ENCODE peak calls at places on chromosomes 11 and 22, in eight cellular contexts. Y is fibroblast of the aortic adventitia, J is HCT116, L is transverse colon, C is GM20000, E is cardiac fibroblast, W is progenitor cell of endocrine pancreas, R is mucosa of descending colon. N is an unnamed sample.

GRCh38 chr22:46110215-46110614 is 40.1 kb upstream of the PPARA start:
- DNase-seq in Y (no peak), J (no peak), L (no peak), C (no peak), E (peak), W (no peak), R (peak), N (no peak)

GRCh38 chr11:130068986-130069683 is 559 bp upstream of the APLP2 start:
- DNase-seq in Y (peak), J (peak), L (peak), C (no peak), E (peak), W (no peak), R (no peak), N (peak)

GRCh38 chr22:23090079-23090835 is 19.9 kb downstream of the GNAZ start:
- DNase-seq in Y (no peak), J (no peak), L (no peak), C (no peak), E (no peak), W (no peak), R (no peak), N (no peak)

GRCh38 chr11:35955636-35956035 is 11.8 kb downstream of the LDLRAD3 start:
- DNase-seq in Y (no peak), J (no peak), L (no peak), C (no peak), E (no peak), W (no peak), R (no peak), N (no peak)

GRCh38 chr22:41140365-41140957 is 48.1 kb downstream of the EP300 start:
- DNase-seq in Y (no peak), J (no peak), L (no peak), C (no peak), E (no peak), W (no peak), R (no peak), N (no peak)

GRCh38 chr22:24289138-24289537 is 18.5 kb downstream of the SPECC1L start:
- DNase-seq in Y (peak), J (no peak), L (no peak), C (no peak), E (peak), W (no peak), R (no peak), N (no peak)

GRCh38 chr11:1654388-1655167 is 25.0 kb downstream of the KRTAP5-5 start:
- DNase-seq in Y (no peak), J (no peak), L (no peak), C (no peak), E (no peak), W (no peak), R (peak), N (no peak)

GRCh38 chr11:44978279-44978960 is 27.7 kb upstream of the TP53I11 start:
- DNase-seq in Y (no peak), J (no peak), L (no peak), C (no peak), E (no peak), W (no peak), R (no peak), N (no peak)

GRCh38 chr11:128716661-128717210 is 22.9 kb downstream of the FLI1 start:
- DNase-seq in Y (peak), J (no peak), L (peak), C (no peak), E (peak), W (no peak), R (no peak), N (no peak)

GRCh38 chr11:134725939-134726639 is 314.0 kb upstream of the B3GAT1 start:
- DNase-seq in Y (no peak), J (peak), L (peak), C (no peak), E (no peak), W (peak), R (peak), N (no peak)

GRCh38 chr11:94877446-94878200 is 95.7 kb downstream of the CWC15 start:
- DNase-seq in Y (peak), J (no peak), L (no peak), C (no peak), E (no peak), W (no peak), R (no peak), N (no peak)

GRCh38 chr11:68009391-68010000 is 631 bp upstream of the ALDH3B1 start:
- DNase-seq in Y (peak), J (no peak), L (no peak), C (peak), E (peak), W (no peak), R (no peak), N (no peak)

GRCh38 chr22:23182289-23183106 is 2.2 kb downstream of the BCR start:
- DNase-seq in Y (no peak), J (no peak), L (no peak), C (peak), E (no peak), W (no peak), R (no peak), N (no peak)

GRCh38 chr22:25364736-25365241 is 145.3 kb downstream of the CRYBB2 start:
- DNase-seq in Y (no peak), J (no peak), L (peak), C (no peak), E (no peak), W (no peak), R (peak), N (no peak)

GRCh38 chr22:21688706-21689381 is 23.0 kb downstream of the PPIL2 start:
- DNase-seq in Y (no peak), J (no peak), L (no peak), C (peak), E (no peak), W (no peak), R (no peak), N (no peak)

GRCh38 chr22:20552913-20553401 is 45.5 kb downstream of the MED15 start:
- DNase-seq in Y (peak), J (no peak), L (no peak), C (no peak), E (peak), W (no peak), R (no peak), N (peak)

GRCh38 chr11:75768909-75769771 is 562 bp downstream of the DGAT2 start:
- DNase-seq in Y (no peak), J (no peak), L (no peak), C (no peak), E (no peak), W (no peak), R (peak), N (no peak)

GRCh38 chr22:29053048-29053702 is 8.5 kb downstream of the C22orf31 start:
- DNase-seq in Y (no peak), J (no peak), L (no peak), C (no peak), E (no peak), W (no peak), R (no peak), N (no peak)

GRCh38 chr11:1116666-1117390 is 40.9 kb upstream of the MUC5AC start:
- DNase-seq in Y (no peak), J (no peak), L (peak), C (no peak), E (no peak), W (no peak), R (no peak), N (no peak)

GRCh38 chr11:8757533-8757932 is 74.9 kb downstream of the RPL27A start:
- DNase-seq in Y (no peak), J (no peak), L (no peak), C (no peak), E (no peak), W (no peak), R (no peak), N (no peak)

GRCh38 chr11:64334764-64335741 is 5.0 kb upstream of the CCDC88B start:
- DNase-seq in Y (peak), J (peak), L (peak), C (peak), E (peak), W (peak), R (peak), N (no peak)

GRCh38 chr22:43946391-43946680 is 8.9 kb upstream of the SAMM50 start:
- DNase-seq in Y (no peak), J (no peak), L (no peak), C (no peak), E (peak), W (no peak), R (no peak), N (no peak)

GRCh38 chr11:48012051-48012391 is 31.7 kb downstream of the PTPRJ start:
- DNase-seq in Y (no peak), J (no peak), L (no peak), C (no peak), E (no peak), W (no peak), R (no peak), N (no peak)

GRCh38 chr11:111797145-111797581 is 31.0 kb upstream of the PPP2R1B start:
- DNase-seq in Y (peak), J (no peak), L (peak), C (peak), E (peak), W (no peak), R (no peak), N (no peak)

GRCh38 chr22:40385041-40385782 is 14.8 kb downstream of the SGSM3 start:
- DNase-seq in Y (no peak), J (no peak), L (peak), C (peak), E (peak), W (no peak), R (no peak), N (no peak)

GRCh38 chr11:94681140-94681539 is 87.0 kb upstream of the AMOTL1 start:
- DNase-seq in Y (no peak), J (no peak), L (no peak), C (no peak), E (no peak), W (no peak), R (no peak), N (no peak)

GRCh38 chr11:122697636-122698167 is 42.2 kb downstream of the UBASH3B start:
- DNase-seq in Y (peak), J (no peak), L (no peak), C (peak), E (peak), W (no peak), R (no peak), N (no peak)

DNA sequence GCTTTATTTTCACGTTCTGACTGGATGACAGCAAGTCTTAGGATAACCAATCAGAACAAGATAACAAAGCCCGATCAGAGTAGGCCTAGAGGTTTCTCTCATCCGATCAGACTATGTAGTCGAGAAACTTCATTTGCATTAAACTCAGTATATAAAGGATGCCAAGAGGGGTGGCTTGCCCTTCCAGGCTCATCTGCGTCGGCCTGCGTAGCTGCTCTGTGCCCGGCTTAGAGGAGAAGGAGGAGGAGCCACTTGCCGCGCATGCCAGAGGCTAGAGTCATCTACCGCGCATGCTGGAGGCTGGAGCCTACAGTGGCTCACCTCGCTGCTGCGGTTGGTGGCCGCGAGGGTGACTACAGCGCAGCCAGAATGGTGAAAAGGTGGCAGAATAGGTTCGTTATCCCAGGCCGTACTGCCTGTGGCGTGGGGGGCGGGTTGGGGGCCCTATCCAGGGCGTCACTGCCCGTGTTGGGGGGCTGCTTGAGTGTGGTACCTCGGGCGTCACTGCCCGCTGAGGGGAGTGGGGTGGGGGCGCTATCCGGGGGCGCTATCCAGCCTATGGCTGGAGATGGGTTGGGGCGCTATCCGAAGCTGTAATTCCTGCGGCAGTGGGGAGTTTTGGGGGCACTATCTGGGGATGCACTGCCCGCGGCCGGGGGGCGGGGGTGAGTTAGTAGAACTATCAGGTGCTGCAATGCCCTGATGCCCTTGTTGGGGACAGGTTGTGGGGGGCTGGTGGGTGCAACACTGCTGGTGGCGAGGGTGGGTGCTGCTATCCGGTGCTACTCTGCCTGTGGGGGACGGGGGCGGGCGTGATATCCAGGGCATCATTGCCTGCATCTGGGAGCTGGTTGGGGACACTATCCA is at the start of gene RFPL2:
- DNase-seq in Y (peak), J (peak), L (peak), C (no peak), E (peak), W (peak), R (peak), N (peak)
- TF ChIP-seq CTCF in Y (no peak), J (peak), L (no peak), C (no peak), E (no peak), W (no peak), R (no peak), N (no peak)

DNA sequence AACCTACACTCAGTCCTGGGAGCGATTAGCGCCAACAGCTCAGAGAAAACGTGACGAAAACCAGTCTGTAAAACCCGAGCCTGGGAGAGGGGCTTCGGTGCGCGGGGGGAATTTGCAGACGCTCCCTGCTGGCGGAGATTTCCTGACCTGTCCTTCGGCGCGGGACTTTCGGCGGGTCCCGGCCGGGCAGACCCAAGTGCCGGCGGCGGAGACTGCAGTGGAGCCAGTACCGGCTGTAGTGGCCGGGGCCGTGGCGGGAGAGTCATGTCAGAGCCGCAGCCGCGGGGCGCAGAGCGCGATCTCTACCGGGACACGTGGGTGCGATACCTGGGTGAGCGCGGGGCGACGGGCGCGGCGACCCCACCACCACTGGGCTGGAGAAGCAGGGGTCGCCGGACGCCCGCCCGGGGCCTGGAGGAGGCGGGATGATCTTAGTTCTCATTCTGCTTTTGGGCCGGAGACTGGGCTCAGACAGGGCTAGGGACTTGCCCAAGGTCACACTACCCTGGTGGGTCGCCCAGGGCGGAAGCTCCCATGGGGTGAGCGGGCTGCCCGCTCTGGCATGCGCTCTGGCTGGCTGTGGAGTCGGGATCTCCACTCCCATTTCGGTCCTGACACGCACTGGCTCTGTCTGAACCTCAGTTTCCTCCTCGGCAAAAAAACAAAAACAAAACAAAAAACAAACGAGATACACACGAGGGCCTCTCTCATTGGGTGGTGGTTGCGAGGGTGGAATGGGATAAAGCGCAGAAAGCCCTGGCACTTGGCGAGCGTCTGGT is at the start of gene MTFP1:
- DNase-seq in Y (peak), J (no peak), L (peak), C (peak), E (peak), W (peak), R (peak), N (peak)
- TF ChIP-seq CTCF in Y (no peak), J (no peak), L (peak), C (no peak), E (no peak), W (no peak), R (no peak), N (no peak)

GRCh38 chr22:37931893-37932389 is 21.5 kb downstream of the C22orf23 start:
- DNase-seq in Y (no peak), J (no peak), L (no peak), C (no peak), E (no peak), W (no peak), R (no peak), N (no peak)

GRCh38 chr22:37932821-37933578 is 20.4 kb downstream of the C22orf23 start:
- DNase-seq in Y (no peak), J (no peak), L (no peak), C (no peak), E (peak), W (no peak), R (no peak), N (no peak)

GRCh38 chr22:37933711-37934376 is 19.6 kb downstream of the C22orf23 start:
- DNase-seq in Y (peak), J (peak), L (peak), C (peak), E (peak), W (peak), R (peak), N (peak)

GRCh38 chr22:37930952-37931440 is 22.4 kb downstream of the C22orf23 start:
- DNase-seq in Y (no peak), J (no peak), L (no peak), C (no peak), E (no peak), W (no peak), R (no peak), N (no peak)

DNA sequence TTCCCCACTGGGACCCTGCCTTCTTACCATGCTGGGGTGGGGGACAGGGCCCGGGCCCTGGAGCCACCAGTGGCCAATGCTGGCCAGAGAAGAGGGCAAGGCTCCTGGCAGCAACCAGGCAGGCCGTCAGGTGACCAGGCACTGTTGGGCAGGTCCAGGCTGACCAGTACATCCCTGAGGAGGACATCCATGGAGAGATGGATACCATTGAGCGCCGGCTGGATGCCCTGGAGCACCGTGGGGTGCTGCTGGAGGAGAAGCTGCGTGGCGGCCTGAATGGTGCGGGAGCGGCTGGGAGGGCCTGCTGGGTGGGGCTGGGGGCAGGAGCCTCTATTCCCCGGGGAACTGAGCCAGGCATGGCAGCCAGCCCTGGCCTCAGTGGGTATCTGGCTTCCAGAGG is 21.0 kb downstream of the C22orf23 start:
- DNase-seq in Y (no peak), J (no peak), L (no peak), C (no peak), E (no peak), W (no peak), R (no peak), N (no peak)
- TF ChIP-seq CTCF in Y (no peak), J (no peak), L (no peak), C (no peak), E (no peak), W (no peak), R (no peak), N (no peak)

GRCh38 chr11:66639066-66639813 is 737 bp downstream of the RBM4 start:
- DNase-seq in Y (peak), J (no peak), L (peak), C (no peak), E (peak), W (no peak), R (no peak), N (no peak)
- TF ChIP-seq CTCF in Y (peak), J (no peak), L (peak), C (no peak), E (no peak), W (no peak), R (no peak), N (no peak)

DNA sequence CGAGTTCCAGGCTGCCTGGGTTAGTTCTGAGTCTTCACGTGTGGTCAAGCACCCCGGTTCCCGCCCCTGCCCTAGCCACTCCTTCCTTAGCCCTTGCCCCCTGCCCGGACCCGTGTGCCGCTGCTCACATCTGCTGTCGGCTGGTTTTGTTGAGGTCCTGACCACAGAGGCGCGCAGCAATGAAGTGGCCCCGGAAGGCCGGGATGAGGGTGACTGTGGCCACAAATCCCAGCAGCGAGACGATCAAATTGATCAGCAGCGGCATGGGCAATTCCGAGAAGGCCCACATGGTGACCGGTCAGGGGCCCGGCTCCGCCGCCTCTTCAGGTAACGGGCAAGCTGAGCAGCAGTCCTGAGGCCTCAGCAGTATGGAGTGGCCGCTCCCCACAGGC is 290 bp downstream of the DPAGT1 start:
- DNase-seq in Y (no peak), J (no peak), L (peak), C (peak), E (no peak), W (peak), R (no peak), N (no peak)
- TF ChIP-seq CTCF in Y (peak), J (peak), L (no peak), C (no peak), E (no peak), W (peak), R (no peak), N (no peak)

GRCh38 chr11:27124514-27125264 is 84.1 kb downstream of the BBOX1 start:
- DNase-seq in Y (peak), J (no peak), L (no peak), C (no peak), E (peak), W (no peak), R (no peak), N (no peak)
- TF ChIP-seq CTCF in Y (peak), J (no peak), L (no peak), C (no peak), E (no peak), W (no peak), R (no peak), N (peak)

GRCh38 chr11:101620026-101620425 is 36.2 kb upstream of the TRPC6 start:
- DNase-seq in Y (no peak), J (no peak), L (no peak), C (no peak), E (no peak), W (no peak), R (no peak), N (no peak)
- TF ChIP-seq CTCF in Y (no peak), J (no peak), L (no peak), C (no peak), E (no peak), W (no peak), R (no peak), N (no peak)

DNA sequence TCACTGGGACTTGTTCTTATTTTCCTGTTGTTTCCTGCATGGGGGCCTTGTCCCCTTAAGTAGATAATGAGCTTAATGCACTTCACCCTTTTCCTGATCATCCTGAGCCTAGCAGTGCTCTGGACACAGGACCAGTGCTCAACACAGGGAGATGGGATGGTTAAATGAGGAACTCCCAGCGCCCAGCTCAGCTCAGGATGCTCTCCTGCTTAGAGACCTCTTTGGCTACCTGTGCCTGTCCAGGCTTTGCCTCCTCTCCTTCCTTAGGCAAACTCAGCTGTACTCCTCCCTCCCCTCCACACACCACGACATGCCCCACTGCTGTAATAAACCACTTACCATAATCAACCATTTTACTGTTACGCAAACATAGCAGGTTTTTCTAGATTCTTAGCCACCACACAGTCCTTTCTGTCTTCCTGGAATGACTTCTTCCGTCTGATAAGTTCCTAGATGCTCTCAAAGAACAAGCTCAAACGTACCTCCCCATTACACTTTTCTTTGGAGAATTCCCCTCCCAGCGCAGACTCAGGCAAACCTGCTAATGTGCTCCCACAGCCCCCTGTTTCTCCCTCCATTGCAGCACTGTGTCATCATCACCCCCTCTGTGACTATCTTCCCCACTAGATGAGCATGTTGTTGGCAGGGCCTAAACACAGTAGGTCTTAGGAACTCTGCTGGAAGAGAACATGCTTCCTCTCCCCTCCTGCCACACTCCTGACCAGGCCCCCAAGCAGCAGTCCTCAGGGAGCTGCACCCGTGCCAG is 113.6 kb downstream of the MICAL2 start:
- DNase-seq in Y (no peak), J (no peak), L (peak), C (no peak), E (no peak), W (no peak), R (peak), N (no peak)
- TF ChIP-seq CTCF in Y (no peak), J (no peak), L (no peak), C (no peak), E (no peak), W (no peak), R (no peak), N (no peak)